ENCODE peak calls at places on chromosomes 11 and 22, in five cellular contexts. G, A, S, I and P are unnamed samples.

GRCh38 chr22:20020533-20021195 is at the start of gene TANGO2:
- DNase-seq in G (peak), A (peak), S (peak), I (peak), P (no peak)

GRCh38 chr22:17198188-17199130 is 20.8 kb downstream of the ADA2 start:
- DNase-seq in G (peak), A (peak), S (no peak), I (peak), P (no peak)

GRCh38 chr11:19441752-19442553 is 201.2 kb upstream of the E2F8 start:
- DNase-seq in G (no peak), A (peak), S (no peak), I (peak), P (peak)

GRCh38 chr11:102047305-102047924 is at the start of gene CFAP300:
- DNase-seq in G (peak), A (peak), S (peak), I (peak), P (peak)

GRCh38 chr11:84628871-84629625 is 998.1 kb downstream of the DLG2 start:
- DNase-seq in G (no peak), A (peak), S (no peak), I (no peak), P (no peak)

GRCh38 chr22:46812786-46813185 is 50.3 kb downstream of the TBC1D22A start:
- DNase-seq in G (peak), A (no peak), S (no peak), I (no peak), P (no peak)

GRCh38 chr22:41300661-41301060 is 664 bp upstream of the ZC3H7B start:
- DNase-seq in G (no peak), A (no peak), S (no peak), I (no peak), P (no peak)

GRCh38 chr22:29569011-29569678 is 11.8 kb downstream of the NIPSNAP1 start:
- DNase-seq in G (no peak), A (no peak), S (no peak), I (no peak), P (no peak)

GRCh38 chr22:47107431-47107830 is 345.0 kb downstream of the TBC1D22A start:
- DNase-seq in G (no peak), A (no peak), S (no peak), I (peak), P (peak)

GRCh38 chr11:119432484-119433368 is 9.8 kb upstream of the THY1 start:
- DNase-seq in G (no peak), A (no peak), S (no peak), I (peak), P (no peak)

GRCh38 chr11:95256204-95256819 is 25.3 kb upstream of the SESN3 start:
- DNase-seq in G (no peak), A (no peak), S (no peak), I (peak), P (no peak)

GRCh38 chr11:95257596-95257995 is 26.6 kb upstream of the SESN3 start:
- DNase-seq in G (no peak), A (no peak), S (no peak), I (no peak), P (no peak)

GRCh38 chr11:95255523-95256165 is 24.6 kb upstream of the SESN3 start:
- DNase-seq in G (peak), A (no peak), S (no peak), I (no peak), P (no peak)

GRCh38 chr11:95248666-95249467 is 17.9 kb upstream of the SESN3 start:
- DNase-seq in G (peak), A (no peak), S (no peak), I (no peak), P (no peak)

GRCh38 chr11:95254139-95254704 is 23.2 kb upstream of the SESN3 start:
- DNase-seq in G (peak), A (peak), S (peak), I (peak), P (peak)
- H3K4me3 ChIP-seq in G (peak), A (peak), S (peak), I (peak), P (peak)

GRCh38 chr11:77412814-77413213 is 61.1 kb downstream of the PAK1 start:
- DNase-seq in G (no peak), A (no peak), S (no peak), I (no peak), P (no peak)

GRCh38 chr11:77410076-77410827 is 63.6 kb downstream of the PAK1 start:
- DNase-seq in G (no peak), A (no peak), S (no peak), I (no peak), P (no peak)

GRCh38 chr11:77413850-77414249 is 60.0 kb downstream of the PAK1 start:
- DNase-seq in G (no peak), A (no peak), S (no peak), I (no peak), P (no peak)

GRCh38 chr11:77411238-77411637 is 62.7 kb downstream of the PAK1 start:
- DNase-seq in G (peak), A (peak), S (no peak), I (peak), P (no peak)

GRCh38 chr11:77411717-77412441 is 62.0 kb downstream of the PAK1 start:
- DNase-seq in G (peak), A (peak), S (peak), I (peak), P (peak)
- TF ChIP-seq CTCF in G (peak), A (no peak), S (no peak), I (no peak), P (no peak)

DNA sequence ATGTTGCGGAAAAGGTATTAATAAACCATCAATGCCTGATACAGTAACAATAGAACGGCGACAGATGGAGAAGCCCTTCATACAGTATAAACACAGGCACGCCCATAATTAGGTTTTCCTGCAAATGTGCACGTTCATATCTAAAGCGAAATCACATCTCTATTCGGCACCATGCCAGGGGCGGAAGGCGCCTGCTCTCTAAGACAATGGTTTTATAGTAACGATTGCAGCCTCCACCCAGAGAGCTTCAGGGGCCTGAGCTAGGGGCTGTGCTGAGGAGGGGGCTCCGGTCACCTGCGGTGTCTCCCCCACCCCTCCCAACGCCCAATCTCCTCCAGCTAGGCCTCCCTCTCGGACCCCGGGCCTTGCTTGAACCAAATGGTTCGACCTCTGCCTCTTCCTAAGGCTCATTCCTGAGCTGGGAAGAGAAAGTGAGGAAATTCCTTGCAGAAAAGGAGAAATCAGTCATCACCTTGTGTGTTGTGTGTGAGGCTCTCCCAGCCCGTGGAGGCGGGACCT is 9.6 kb downstream of the KRTAP5-5 start:
- DNase-seq in G (no peak), A (no peak), S (no peak), I (no peak), P (no peak)
- H3K4me3 ChIP-seq in G (no peak), A (no peak), S (no peak), I (no peak), P (no peak)

DNA sequence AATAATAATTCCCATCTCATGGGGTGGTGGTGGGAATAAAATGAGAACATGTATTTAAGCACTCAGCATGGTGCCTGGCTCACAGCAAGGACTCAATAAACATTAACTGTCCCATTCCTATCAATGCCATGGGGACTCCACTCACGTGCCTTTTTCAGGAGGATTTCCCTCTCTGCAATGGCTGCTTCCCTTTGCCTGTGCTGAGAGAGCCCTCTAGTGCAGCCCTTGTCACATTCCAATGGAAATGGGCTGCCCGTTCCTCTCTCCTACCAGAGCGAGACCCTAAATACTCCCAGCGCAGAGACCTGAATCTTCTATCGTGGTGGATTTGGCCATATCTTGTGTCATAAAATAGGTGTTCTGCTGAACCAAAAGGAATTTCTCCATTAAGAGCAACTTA is 621.5 kb upstream of the B3GAT1 start:
- DNase-seq in G (peak), A (peak), S (peak), I (no peak), P (no peak)
- TF ChIP-seq CTCF in G (peak), A (no peak), S (peak), I (no peak), P (no peak)

GRCh38 chr22:32735516-32735915 is 66.0 kb upstream of the TIMP3 start:
- DNase-seq in G (no peak), A (no peak), S (no peak), I (no peak), P (no peak)
- H3K4me3 ChIP-seq in G (no peak), A (no peak), S (no peak), I (no peak), P (no peak)